ENCODE peak calls at places on chromosomes 1 and 21, in ten cellular contexts. F is IMR-90; C is naive thymus-derived CD4-positive, alpha-beta T cell; E is heart right ventricle; I is hepatocyte; S is pancreas; O is GM23338; W is right lobe of liver; X is ovary; U is fibroblast of lung. R is an unnamed sample.

GRCh38 chr1:221606216-221606615 is 135.7 kb downstream of the DUSP10 start:
- DNase-seq in X (no peak), W (no peak), O (no peak), C (no peak), F (no peak), I (no peak), U (no peak), S (no peak), E (no peak), R (no peak)

GRCh38 chr1:178192686-178193085 is 98.8 kb downstream of the RASAL2 start:
- DNase-seq in S (no peak), E (no peak), I (peak; percentile 28), C (no peak), X (no peak), O (no peak), F (peak; percentile 72), U (peak; percentile 87), W (no peak), R (peak; percentile 98)

GRCh38 chr1:1421147-1421906 is at the start of gene ANKRD65:
- DNase-seq in F (no peak), X (no peak), S (peak; percentile 69), I (no peak), C (no peak), E (no peak), O (no peak), U (no peak), W (peak; percentile 37), R (no peak)

GRCh38 chr1:12179111-12179519 is 12.3 kb downstream of the TNFRSF1B start:
- DNase-seq in W (peak; percentile 60), S (no peak), U (peak; percentile 85), X (no peak), E (no peak), C (peak; percentile 83), O (no peak), I (no peak), F (peak; percentile 88), R (no peak)

GRCh38 chr1:233477359-233477758 is 136.5 kb upstream of the KCNK1 start:
- DNase-seq in W (no peak), I (no peak), F (no peak), E (no peak), U (no peak), C (no peak), X (no peak), S (no peak), O (no peak), R (no peak)

GRCh38 chr21:29378814-29379213 is 80.1 kb downstream of the BACH1 start:
- DNase-seq in F (peak; percentile 56), E (no peak), W (no peak), C (no peak), X (no peak), I (no peak), S (no peak), O (no peak), U (peak; percentile 41), R (no peak)

GRCh38 chr1:178093958-178094751 is at the start of gene RASAL2:
- DNase-seq in O (peak; percentile 90), X (peak; percentile 45), E (peak; percentile 77), U (peak; percentile 61), F (peak; percentile 46), S (peak; percentile 84), I (peak; percentile 87), C (no peak), W (peak; percentile 81), R (peak; percentile 64)

GRCh38 chr1:5982868-5983267 is 9.4 kb downstream of the NPHP4 start:
- DNase-seq in S (no peak), C (no peak), F (no peak), O (no peak), X (no peak), U (peak; percentile 45), E (no peak), I (no peak), W (no peak), R (no peak)

GRCh38 chr1:155513300-155513926 is 49.2 kb downstream of the ASH1L start:
- DNase-seq in E (no peak), X (no peak), C (no peak), I (no peak), F (peak; percentile 79), S (no peak), U (peak; percentile 59), O (no peak), W (no peak), R (no peak)

GRCh38 chr1:21491483-21492170 is 17.6 kb upstream of the ALPL start:
- DNase-seq in S (no peak), U (no peak), F (no peak), X (no peak), E (no peak), C (no peak), O (no peak), I (no peak), W (no peak), R (no peak)

GRCh38 chr1:119653135-119653838 is 5.2 kb upstream of the ZNF697 start:
- DNase-seq in X (no peak), E (no peak), O (no peak), C (no peak), W (no peak), I (no peak), F (no peak), U (no peak), S (no peak), R (no peak)

GRCh38 chr1:24018611-24019580 is 38.8 kb upstream of the SRSF10 start:
- DNase-seq in C (no peak), E (peak; percentile 93), S (peak; percentile 96), U (peak; percentile 99), X (peak; percentile 98), O (peak; percentile 74), I (peak; percentile 98), W (peak; percentile 90), F (peak; percentile 99), R (peak; percentile 96)

GRCh38 chr1:246959944-246960693 is 28.4 kb upstream of the AHCTF1 start:
- DNase-seq in S (no peak), X (no peak), F (no peak), E (no peak), U (no peak), I (no peak), O (no peak), C (no peak), W (no peak), R (no peak)

GRCh38 chr1:203410117-203410900 is 59.4 kb upstream of the FMOD start:
- DNase-seq in W (no peak), C (no peak), I (no peak), F (no peak), O (no peak), X (no peak), E (no peak), U (no peak), S (no peak), R (no peak)
- H3K27me3 ChIP-seq in W (no peaks in the 10 kb centered on the region), C (peaks cover 3% of the 10 kb centered on the region), I (no peaks in the 10 kb centered on the region), F (peaks cover 2% of the 10 kb centered on the region), O (no peaks in the 10 kb centered on the region), X (no peaks in the 10 kb centered on the region), E (no peaks in the 10 kb centered on the region), U (no peaks in the 10 kb centered on the region), S (no peaks in the 10 kb centered on the region), R (no peaks in the 10 kb centered on the region)

GRCh38 chr1:184416476-184416875 is 29.6 kb downstream of the C1orf21 start:
- DNase-seq in I (no peak), F (peak; percentile 10), C (no peak), O (no peak), X (no peak), U (peak; percentile 18), S (no peak), W (no peak), E (no peak), R (no peak)
- H3K4me1 ChIP-seq in I (peaks cover 10% of the 10 kb centered on the region), F (peaks cover 4% of the 10 kb centered on the region), C (no peaks in the 10 kb centered on the region), O (peaks cover 45% of the 10 kb centered on the region), X (peaks cover 1% of the 10 kb centered on the region), U (peaks cover 4% of the 10 kb centered on the region), S (no peaks in the 10 kb centered on the region), W (no peaks in the 10 kb centered on the region), E (peaks cover 6% of the 10 kb centered on the region), R (no peaks in the 10 kb centered on the region)

GRCh38 chr1:223363856-223364684 is at the start of gene SUSD4:
- DNase-seq in W (peak; percentile 60), S (peak; percentile 88), E (peak; percentile 58), U (peak; percentile 14), X (peak; percentile 73), O (peak; percentile 87), I (peak; percentile 76), C (peak; percentile 85), F (no peak), R (peak; percentile 48)
- H3K27me3 ChIP-seq in W (no peaks in the 10 kb centered on the region), S (no peaks in the 10 kb centered on the region), E (peaks cover 69% of the 10 kb centered on the region), U (peaks cover 37% of the 10 kb centered on the region), X (no peaks in the 10 kb centered on the region), O (peaks cover 44% of the 10 kb centered on the region), I (peaks cover 52% of the 10 kb centered on the region), C (no peaks in the 10 kb centered on the region), F (peaks cover 55% of the 10 kb centered on the region), R (peaks cover 8% of the 10 kb centered on the region)

GRCh38 chr1:38029725-38030511 is 16.7 kb downstream of the POU3F1 start:
- DNase-seq in X (no peak), U (peak; percentile 78), W (no peak), I (peak; percentile 75), F (peak; percentile 62), O (peak; percentile 53), E (peak; percentile 30), S (peak; percentile 68), C (no peak), R (no peak)
- H3K4me1 ChIP-seq in X (peaks cover 17% of the 10 kb centered on the region), U (peaks cover 16% of the 10 kb centered on the region), W (no peaks in the 10 kb centered on the region), I (peaks cover 26% of the 10 kb centered on the region), F (peaks cover 18% of the 10 kb centered on the region), O (peaks cover 34% of the 10 kb centered on the region), E (peaks cover 26% of the 10 kb centered on the region), S (peaks cover 22% of the 10 kb centered on the region), C (peaks cover 32% of the 10 kb centered on the region), R (no peaks in the 10 kb centered on the region)

R was measured in small intestine.